ENCODE peak calls at places on chromosomes 2 and 18, in seven cellular contexts. P is left lung; H is tibial nerve; D is fibroblast of lung; K is CD8-positive, alpha-beta T cell; S is pancreas; Z is testis. T is an unnamed sample. For H3K9me3, the result is how much of the 10 kb centered on the place peaks cover.

GRCh38 chr18:55920063-55920462 is 332.1 kb upstream of the TCF4 start:
- DNase-seq in P (no peak), H (no peak), D (no peak), K (no peak), S (no peak), Z (no peak), T (no peak)

GRCh38 chr2:11766016-11766415 is 19.6 kb downstream of the LPIN1 start:
- DNase-seq in P (no peak), H (no peak), D (no peak), K (no peak), S (no peak), Z (no peak), T (no peak)

GRCh38 chr2:189363559-189363958 is 77.7 kb upstream of the WDR75 start:
- DNase-seq in P (no peak), H (no peak), D (peak), K (no peak), S (no peak), Z (no peak), T (peak)

GRCh38 chr18:24271381-24272331 is 126.0 kb downstream of the OSBPL1A start:
- DNase-seq in P (peak), H (peak), D (peak), K (no peak), S (peak), Z (peak), T (peak)

GRCh38 chr2:8447610-8448221 is 234.1 kb upstream of the ID2 start:
- DNase-seq in P (no peak), H (no peak), D (peak), K (no peak), S (no peak), Z (no peak), T (peak)

GRCh38 chr2:182949572-182950189 is 83.2 kb upstream of the FRZB start:
- DNase-seq in P (no peak), H (no peak), D (no peak), K (no peak), S (no peak), Z (no peak), T (no peak)

GRCh38 chr18:36124841-36125240 is 4.3 kb downstream of the SLC39A6 start:
- DNase-seq in P (no peak), H (no peak), D (no peak), K (no peak), S (no peak), Z (no peak), T (no peak)

GRCh38 chr2:16069663-16069932 is 129.2 kb downstream of the MYCN start:
- DNase-seq in P (no peak), H (no peak), D (no peak), K (no peak), S (no peak), Z (peak), T (no peak)

GRCh38 chr2:30503007-30503691 is 56.1 kb downstream of the LCLAT1 start:
- DNase-seq in P (no peak), H (no peak), D (peak), K (no peak), S (no peak), Z (no peak), T (no peak)

GRCh38 chr2:239189711-239190131 is 211.1 kb downstream of the HDAC4 start:
- DNase-seq in P (peak), H (no peak), D (no peak), K (no peak), S (no peak), Z (no peak), T (no peak)

GRCh38 chr2:186544255-186544675 is 45.6 kb upstream of the ITGAV start:
- DNase-seq in P (no peak), H (no peak), D (peak), K (no peak), S (no peak), Z (no peak), T (peak)

GRCh38 chr2:112821142-112821541 is 15.4 kb downstream of the IL1B start:
- DNase-seq in P (no peak), H (no peak), D (no peak), K (no peak), S (no peak), Z (no peak), T (no peak)

GRCh38 chr2:11701831-11702301 is 31.9 kb upstream of the NTSR2 start:
- DNase-seq in P (peak), H (peak), D (no peak), K (no peak), S (no peak), Z (peak), T (no peak)

GRCh38 chr2:121350402-121350775 is 65.4 kb upstream of the TFCP2L1 start:
- DNase-seq in P (no peak), H (no peak), D (no peak), K (no peak), S (no peak), Z (no peak), T (no peak)

GRCh38 chr2:237591021-237591370 is 462 bp upstream of the RAB17 start:
- DNase-seq in P (peak), H (no peak), D (no peak), K (no peak), S (peak), Z (no peak), T (no peak)

GRCh38 chr2:55048514-55048924 is 1.7 kb downstream of the RTN4 start:
- DNase-seq in P (no peak), H (peak), D (peak), K (no peak), S (no peak), Z (peak), T (peak)

GRCh38 chr2:1556776-1557466 is 143.7 kb downstream of the TPO start:
- DNase-seq in P (no peak), H (peak), D (peak), K (no peak), S (peak), Z (peak), T (peak)

GRCh38 chr2:2271471-2271941 is 59.6 kb downstream of the MYT1L start:
- DNase-seq in P (no peak), H (no peak), D (peak), K (no peak), S (peak), Z (peak), T (no peak)

GRCh38 chr2:25586726-25587144 is 86.6 kb downstream of the DTNB start:
- DNase-seq in P (no peak), H (no peak), D (no peak), K (no peak), S (no peak), Z (no peak), T (peak)

GRCh38 chr2:232521098-232521497 is 910 bp downstream of the PRSS56 start:
- DNase-seq in P (no peak), H (no peak), D (no peak), K (no peak), S (no peak), Z (no peak), T (no peak)

GRCh38 chr2:73981081-73981968 is 3.4 kb upstream of the TET3 start:
- DNase-seq in P (peak), H (no peak), D (no peak), K (peak), S (peak), Z (no peak), T (peak)

GRCh38 chr2:88748005-88748404 is 56.5 kb downstream of the RPIA start:
- DNase-seq in P (no peak), H (no peak), D (no peak), K (no peak), S (no peak), Z (no peak), T (no peak)

GRCh38 chr2:96136123-96136720 is 2.1 kb downstream of the ASTL start:
- DNase-seq in P (no peak), H (no peak), D (no peak), K (no peak), S (peak), Z (no peak), T (no peak)

GRCh38 chr18:35045121-35045520 is 3.9 kb downstream of the MAPRE2 start:
- DNase-seq in P (no peak), H (no peak), D (peak), K (no peak), S (no peak), Z (no peak), T (peak)

GRCh38 chr2:200086911-200087310 is 131.5 kb downstream of the MAIP1 start:
- DNase-seq in P (no peak), H (no peak), D (no peak), K (no peak), S (no peak), Z (no peak), T (peak)

DNA sequence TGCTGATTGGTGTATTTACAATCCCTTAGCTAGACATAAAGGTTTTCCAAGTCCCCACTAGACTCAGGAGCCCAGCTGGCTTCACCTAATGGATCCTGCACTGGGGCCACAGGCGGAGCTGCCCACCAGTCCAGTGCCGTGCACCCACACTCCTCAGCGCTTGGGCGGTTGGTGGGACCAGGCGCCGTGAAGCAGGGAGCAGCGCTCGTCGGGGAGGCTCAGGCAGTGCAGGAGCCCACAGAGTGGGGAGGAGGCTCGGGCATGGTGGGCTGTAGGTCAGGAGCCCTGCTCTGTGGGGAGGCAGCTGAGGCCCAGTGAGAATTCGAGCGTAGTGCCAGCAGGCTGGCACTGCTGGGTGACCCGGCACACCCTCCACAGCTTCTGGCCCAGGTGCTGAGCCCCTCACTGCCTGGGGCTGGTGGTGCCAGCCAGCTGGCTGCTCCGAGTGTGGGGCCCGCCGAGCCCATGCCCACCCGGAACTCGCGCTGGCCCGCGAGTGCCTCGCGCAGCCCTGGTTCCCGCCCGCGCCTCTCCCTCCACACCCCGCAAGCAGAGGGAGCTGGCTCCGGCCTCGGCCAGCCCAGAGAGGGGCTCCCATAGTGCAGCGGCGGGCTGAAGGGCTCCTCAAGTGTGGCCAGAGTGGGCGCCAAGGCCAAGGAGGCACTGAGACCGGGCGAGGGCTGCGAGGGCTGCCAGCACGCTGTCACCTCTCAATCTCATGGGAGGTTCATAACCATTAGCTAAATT is 475.6 kb upstream of the DCC start:
- DNase-seq in P (no peak), H (no peak), D (no peak), K (no peak), S (no peak), Z (no peak), T (no peak)
- H3K9me3 ChIP-seq in P (under half), H (under half), D (under half), K (under half), S (under half), Z (under half), T (under half)

DNA sequence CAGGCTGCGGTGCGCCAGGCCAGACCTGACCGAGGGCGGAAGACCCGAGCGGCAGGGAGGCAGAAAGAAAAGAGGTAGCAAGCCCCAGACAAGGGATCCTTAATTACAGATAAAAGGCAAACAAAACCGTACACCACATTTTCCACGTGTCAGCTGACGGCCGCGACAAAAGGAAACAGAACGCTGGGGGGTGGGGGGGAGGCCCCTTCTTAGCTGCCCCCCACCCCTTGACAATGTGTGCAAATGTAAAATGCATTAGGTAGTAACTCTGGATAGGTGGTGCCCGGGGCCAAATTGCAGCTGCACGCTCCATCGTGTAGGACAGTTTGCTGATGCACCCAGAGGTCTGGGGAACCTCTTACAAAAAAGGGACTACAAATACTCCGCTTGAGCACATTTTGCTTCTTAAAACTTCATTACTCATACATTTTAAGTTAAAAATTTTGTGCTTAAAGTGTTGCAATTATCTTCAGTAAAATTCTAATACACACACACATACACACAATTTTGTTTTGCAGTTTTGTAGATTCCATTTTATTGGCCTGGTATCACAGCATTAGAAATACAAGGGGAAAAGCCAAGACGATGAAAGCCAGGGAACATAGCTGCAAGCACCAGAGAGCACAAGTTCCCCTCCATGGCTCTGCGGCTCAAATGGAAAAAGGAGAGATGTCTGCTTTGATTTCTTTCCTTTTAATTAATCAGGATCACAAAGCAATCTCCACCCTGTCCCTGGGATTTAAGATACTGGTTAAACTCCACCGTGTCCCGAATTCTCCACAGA is 582.2 kb downstream of the ZEB2 start:
- DNase-seq in P (no peak), H (no peak), D (peak), K (no peak), S (no peak), Z (peak), T (peak)
- H3K4me3 ChIP-seq in P (peak), H (peak), D (peak), K (no peak), S (peak), Z (peak), T (peak)

DNA sequence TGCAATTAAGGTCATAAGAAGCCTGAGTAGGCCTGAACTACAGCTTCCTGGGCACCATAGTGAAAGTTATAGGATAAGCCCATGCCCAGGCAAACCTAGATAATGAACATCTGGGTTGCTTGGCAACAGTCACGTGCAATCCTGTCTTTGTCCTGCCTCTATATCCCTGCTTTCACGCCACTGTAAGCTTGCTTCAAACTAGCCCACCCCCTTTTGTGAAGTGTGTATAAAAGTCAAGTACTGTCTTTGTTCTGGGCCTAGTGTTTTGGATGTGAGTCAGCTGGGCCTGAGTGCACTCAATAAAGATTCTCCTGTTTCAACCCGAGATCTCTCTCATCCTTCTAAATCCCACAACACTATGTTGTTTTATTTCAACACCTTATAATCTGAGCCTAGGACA is 927.9 kb downstream of the SUCLG1 start:
- DNase-seq in P (no peak), H (no peak), D (peak), K (no peak), S (no peak), Z (no peak), T (no peak)
- H3K9me3 ChIP-seq in P (under half), H (under half), D (under half), K (under half), S (under half), Z (under half), T (under half)

DNA sequence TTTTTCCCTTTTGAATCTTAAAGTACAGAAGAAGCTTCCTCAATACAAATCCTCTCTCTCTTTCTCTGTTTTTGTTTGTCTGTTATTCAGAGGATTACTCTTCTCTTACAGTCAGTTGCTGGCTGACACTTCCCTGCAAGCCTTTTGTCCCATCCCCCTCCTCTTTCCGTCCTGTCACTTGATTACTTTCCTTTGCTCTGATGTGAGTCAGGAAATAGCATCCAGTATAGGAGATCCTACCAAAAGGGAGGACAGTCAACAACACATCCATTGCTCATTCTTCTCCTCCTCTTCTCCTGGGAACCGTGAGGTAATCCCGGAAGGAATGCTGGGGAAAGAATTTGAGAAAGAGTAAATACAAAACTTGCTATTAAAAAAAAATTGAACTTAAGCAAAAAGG is 79.3 kb upstream of the SCN7A start:
- DNase-seq in P (no peak), H (no peak), D (peak), K (no peak), S (no peak), Z (no peak), T (peak)
- H3K4me3 ChIP-seq in P (no peak), H (no peak), D (no peak), K (no peak), S (no peak), Z (no peak), T (peak)

DNA sequence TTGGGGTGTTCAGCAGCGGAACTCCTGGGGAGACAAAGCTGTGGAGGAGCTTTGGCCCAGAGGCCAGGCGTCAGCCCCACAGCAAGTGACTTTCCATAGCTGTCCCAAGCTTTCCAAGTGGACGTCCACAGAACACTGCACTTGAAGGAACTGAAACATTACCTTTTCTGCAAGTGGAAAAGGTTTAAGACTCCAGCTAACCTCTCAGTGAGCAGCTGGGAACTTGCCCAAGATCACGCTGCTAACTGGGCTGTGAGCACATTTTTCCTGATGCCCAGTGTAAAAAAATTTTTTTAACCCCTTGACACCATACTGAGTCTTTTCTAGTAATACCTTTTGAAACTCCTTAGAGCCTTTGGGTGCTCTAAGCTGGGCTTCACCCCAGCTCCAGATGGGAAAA is 256.7 kb downstream of the HAUS1 start:
- DNase-seq in P (no peak), H (no peak), D (no peak), K (no peak), S (no peak), Z (no peak), T (no peak)
- H3K9me3 ChIP-seq in P (under half), H (under half), D (under half), K (under half), S (under half), Z (under half), T (under half)